ENCODE peak calls at places on chromosomes 1 and 21, in ten cellular contexts. One of them, this sample, is unnamed. For H3K4me1, the result is how much of the 10 kb centered on the place peaks cover.

GRCh38 chr1:43935711-43936427 is 2.3 kb downstream of the ARTN start:
- DNase-seq in GM23338: peak
- DNase-seq in esophagus squamous epithelium: no peak
- DNase-seq in CD8-positive, alpha-beta memory T cell: no peak
- DNase-seq in PC-9: no peak
- DNase-seq in stomach: peak
- DNase-seq in IMR-90: no peak
- DNase-seq in small intestine: no peak
- DNase-seq in naive thymus-derived CD4-positive, alpha-beta T cell: no peak
- DNase-seq in transverse colon: peak
- DNase-seq in this sample: peak

GRCh38 chr21:27570306-27570868 is 603.5 kb upstream of the ADAMTS5 start:
- DNase-seq in CD8-positive, alpha-beta memory T cell: no peak
- DNase-seq in esophagus squamous epithelium: no peak
- DNase-seq in PC-9: no peak
- DNase-seq in naive thymus-derived CD4-positive, alpha-beta T cell: no peak
- DNase-seq in small intestine: no peak
- DNase-seq in stomach: peak
- DNase-seq in transverse colon: peak
- DNase-seq in GM23338: no peak
- DNase-seq in IMR-90: peak
- DNase-seq in this sample: peak

GRCh38 chr1:58861510-58861909 is 77.7 kb upstream of the JUN start:
- DNase-seq in CD8-positive, alpha-beta memory T cell: no peak
- DNase-seq in PC-9: no peak
- DNase-seq in GM23338: no peak
- DNase-seq in esophagus squamous epithelium: no peak
- DNase-seq in stomach: no peak
- DNase-seq in naive thymus-derived CD4-positive, alpha-beta T cell: no peak
- DNase-seq in small intestine: no peak
- DNase-seq in IMR-90: peak
- DNase-seq in transverse colon: no peak
- DNase-seq in this sample: no peak

GRCh38 chr21:37899141-37899540 is 17.1 kb downstream of the KCNJ6 start:
- DNase-seq in GM23338: no peak
- DNase-seq in CD8-positive, alpha-beta memory T cell: no peak
- DNase-seq in PC-9: no peak
- DNase-seq in small intestine: no peak
- DNase-seq in stomach: no peak
- DNase-seq in naive thymus-derived CD4-positive, alpha-beta T cell: no peak
- DNase-seq in transverse colon: no peak
- DNase-seq in esophagus squamous epithelium: no peak
- DNase-seq in IMR-90: no peak
- DNase-seq in this sample: no peak

GRCh38 chr1:150789396-150789795 is 18.7 kb downstream of the CTSK start:
- DNase-seq in PC-9: no peak
- DNase-seq in esophagus squamous epithelium: no peak
- DNase-seq in small intestine: no peak
- DNase-seq in stomach: no peak
- DNase-seq in IMR-90: no peak
- DNase-seq in naive thymus-derived CD4-positive, alpha-beta T cell: no peak
- DNase-seq in GM23338: peak
- DNase-seq in transverse colon: no peak
- DNase-seq in CD8-positive, alpha-beta memory T cell: no peak
- DNase-seq in this sample: no peak

GRCh38 chr1:210233495-210234253 is 1.1 kb downstream of the SERTAD4 start:
- DNase-seq in CD8-positive, alpha-beta memory T cell: no peak
- DNase-seq in esophagus squamous epithelium: no peak
- DNase-seq in transverse colon: peak
- DNase-seq in IMR-90: peak
- DNase-seq in GM23338: peak
- DNase-seq in small intestine: peak
- DNase-seq in stomach: peak
- DNase-seq in PC-9: peak
- DNase-seq in naive thymus-derived CD4-positive, alpha-beta T cell: no peak
- DNase-seq in this sample: peak

GRCh38 chr1:34113887-34114286 is 51.1 kb downstream of the CSMD2 start:
- DNase-seq in IMR-90: no peak
- DNase-seq in small intestine: peak
- DNase-seq in PC-9: no peak
- DNase-seq in stomach: no peak
- DNase-seq in GM23338: peak
- DNase-seq in CD8-positive, alpha-beta memory T cell: no peak
- DNase-seq in esophagus squamous epithelium: no peak
- DNase-seq in transverse colon: no peak
- DNase-seq in naive thymus-derived CD4-positive, alpha-beta T cell: no peak
- DNase-seq in this sample: no peak

GRCh38 chr1:235108185-235108593 is 20.4 kb downstream of the TOMM20 start:
- DNase-seq in naive thymus-derived CD4-positive, alpha-beta T cell: no peak
- DNase-seq in IMR-90: no peak
- DNase-seq in CD8-positive, alpha-beta memory T cell: no peak
- DNase-seq in GM23338: no peak
- DNase-seq in transverse colon: no peak
- DNase-seq in small intestine: no peak
- DNase-seq in stomach: no peak
- DNase-seq in esophagus squamous epithelium: no peak
- DNase-seq in PC-9: no peak
- DNase-seq in this sample: no peak

GRCh38 chr1:211206981-211207380 is 52.2 kb upstream of the RCOR3 start:
- DNase-seq in naive thymus-derived CD4-positive, alpha-beta T cell: no peak
- DNase-seq in stomach: no peak
- DNase-seq in GM23338: no peak
- DNase-seq in PC-9: no peak
- DNase-seq in CD8-positive, alpha-beta memory T cell: no peak
- DNase-seq in IMR-90: no peak
- DNase-seq in small intestine: no peak
- DNase-seq in transverse colon: no peak
- DNase-seq in esophagus squamous epithelium: no peak
- DNase-seq in this sample: no peak

GRCh38 chr1:180815188-180815587 is 97.5 kb upstream of the KIAA1614 start:
- DNase-seq in small intestine: no peak
- DNase-seq in PC-9: no peak
- DNase-seq in GM23338: no peak
- DNase-seq in transverse colon: no peak
- DNase-seq in IMR-90: no peak
- DNase-seq in stomach: no peak
- DNase-seq in esophagus squamous epithelium: no peak
- DNase-seq in naive thymus-derived CD4-positive, alpha-beta T cell: no peak
- DNase-seq in CD8-positive, alpha-beta memory T cell: no peak
- DNase-seq in this sample: no peak

GRCh38 chr1:64246294-64246917 is 43.0 kb downstream of the UBE2U start:
- DNase-seq in small intestine: peak
- DNase-seq in GM23338: peak
- DNase-seq in esophagus squamous epithelium: no peak
- DNase-seq in transverse colon: no peak
- DNase-seq in CD8-positive, alpha-beta memory T cell: no peak
- DNase-seq in naive thymus-derived CD4-positive, alpha-beta T cell: peak
- DNase-seq in PC-9: no peak
- DNase-seq in IMR-90: peak
- DNase-seq in stomach: no peak
- DNase-seq in this sample: no peak

GRCh38 chr1:197481101-197481500 is 213.0 kb downstream of the CRB1 start:
- DNase-seq in transverse colon: no peak
- DNase-seq in PC-9: no peak
- DNase-seq in GM23338: no peak
- DNase-seq in esophagus squamous epithelium: no peak
- DNase-seq in naive thymus-derived CD4-positive, alpha-beta T cell: peak
- DNase-seq in small intestine: no peak
- DNase-seq in IMR-90: no peak
- DNase-seq in CD8-positive, alpha-beta memory T cell: no peak
- DNase-seq in stomach: no peak
- DNase-seq in this sample: no peak

GRCh38 chr1:192489748-192490147 is 85.8 kb upstream of the RGS1 start:
- DNase-seq in small intestine: no peak
- DNase-seq in naive thymus-derived CD4-positive, alpha-beta T cell: no peak
- DNase-seq in IMR-90: peak
- DNase-seq in GM23338: peak
- DNase-seq in CD8-positive, alpha-beta memory T cell: no peak
- DNase-seq in esophagus squamous epithelium: no peak
- DNase-seq in transverse colon: peak
- DNase-seq in PC-9: peak
- DNase-seq in stomach: peak
- DNase-seq in this sample: peak

GRCh38 chr1:223716302-223716862 is 4.0 kb downstream of the CAPN2 start:
- DNase-seq in small intestine: peak
- DNase-seq in naive thymus-derived CD4-positive, alpha-beta T cell: peak
- DNase-seq in CD8-positive, alpha-beta memory T cell: peak
- DNase-seq in PC-9: no peak
- DNase-seq in esophagus squamous epithelium: no peak
- DNase-seq in IMR-90: no peak
- DNase-seq in GM23338: no peak
- DNase-seq in stomach: no peak
- DNase-seq in transverse colon: peak
- DNase-seq in this sample: no peak

GRCh38 chr1:206489980-206490534 is 17.3 kb upstream of the RASSF5 start:
- DNase-seq in transverse colon: peak
- DNase-seq in stomach: peak
- DNase-seq in esophagus squamous epithelium: no peak
- DNase-seq in small intestine: peak
- DNase-seq in GM23338: peak
- DNase-seq in naive thymus-derived CD4-positive, alpha-beta T cell: peak
- DNase-seq in CD8-positive, alpha-beta memory T cell: peak
- DNase-seq in IMR-90: peak
- DNase-seq in PC-9: peak
- DNase-seq in this sample: peak

GRCh38 chr1:204427302-204427701 is 15.7 kb upstream of the PPP1R15B start:
- DNase-seq in esophagus squamous epithelium: no peak
- DNase-seq in GM23338: no peak
- DNase-seq in stomach: no peak
- DNase-seq in IMR-90: no peak
- DNase-seq in small intestine: no peak
- DNase-seq in transverse colon: no peak
- DNase-seq in PC-9: no peak
- DNase-seq in CD8-positive, alpha-beta memory T cell: no peak
- DNase-seq in naive thymus-derived CD4-positive, alpha-beta T cell: no peak
- DNase-seq in this sample: no peak

DNA sequence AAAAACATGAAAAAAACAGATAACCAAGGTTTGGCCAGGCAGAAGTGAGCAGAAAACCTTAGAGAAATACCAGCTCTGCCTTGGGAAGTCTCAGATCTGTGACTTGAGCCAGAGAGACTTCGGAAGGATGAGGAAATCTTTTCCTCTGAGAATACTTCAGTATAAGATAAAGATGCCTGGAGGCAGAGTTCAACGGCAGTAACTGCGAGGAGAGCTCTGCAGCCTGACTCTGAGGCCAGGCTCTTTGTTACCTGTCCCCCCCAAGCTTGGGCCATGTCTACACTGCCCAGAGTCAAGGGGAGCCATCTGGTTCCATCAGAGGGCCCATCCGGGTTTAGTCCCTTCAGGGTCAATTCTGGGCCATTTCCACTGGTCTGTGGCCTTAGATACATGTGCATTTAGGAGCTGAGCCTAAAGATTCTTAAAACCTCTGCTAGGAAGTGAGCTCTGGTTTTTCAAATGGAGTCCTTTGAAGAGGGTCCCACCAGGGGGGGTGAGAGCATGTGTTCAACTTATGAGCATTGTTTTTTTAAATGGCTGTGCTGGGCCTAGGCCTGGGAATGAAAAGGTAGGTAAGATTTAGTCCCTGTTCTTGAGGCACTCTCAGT is 8.7 kb downstream of the KIRREL1 start:
- DNase-seq in GM23338: peak
- DNase-seq in small intestine: no peak
- DNase-seq in CD8-positive, alpha-beta memory T cell: no peak
- DNase-seq in transverse colon: no peak
- DNase-seq in IMR-90: peak
- DNase-seq in PC-9: no peak
- DNase-seq in stomach: no peak
- DNase-seq in esophagus squamous epithelium: no peak
- DNase-seq in naive thymus-derived CD4-positive, alpha-beta T cell: no peak
- DNase-seq in this sample: no peak
- H3K4me1 ChIP-seq in GM23338: half or more
- H3K4me1 ChIP-seq in small intestine: under half
- H3K4me1 ChIP-seq in CD8-positive, alpha-beta memory T cell: under half
- H3K4me1 ChIP-seq in transverse colon: half or more
- H3K4me1 ChIP-seq in IMR-90: half or more
- H3K4me1 ChIP-seq in PC-9: under half
- H3K4me1 ChIP-seq in stomach: half or more
- H3K4me1 ChIP-seq in esophagus squamous epithelium: half or more
- H3K4me1 ChIP-seq in naive thymus-derived CD4-positive, alpha-beta T cell: under half
- H3K4me1 ChIP-seq in this sample: half or more

DNA sequence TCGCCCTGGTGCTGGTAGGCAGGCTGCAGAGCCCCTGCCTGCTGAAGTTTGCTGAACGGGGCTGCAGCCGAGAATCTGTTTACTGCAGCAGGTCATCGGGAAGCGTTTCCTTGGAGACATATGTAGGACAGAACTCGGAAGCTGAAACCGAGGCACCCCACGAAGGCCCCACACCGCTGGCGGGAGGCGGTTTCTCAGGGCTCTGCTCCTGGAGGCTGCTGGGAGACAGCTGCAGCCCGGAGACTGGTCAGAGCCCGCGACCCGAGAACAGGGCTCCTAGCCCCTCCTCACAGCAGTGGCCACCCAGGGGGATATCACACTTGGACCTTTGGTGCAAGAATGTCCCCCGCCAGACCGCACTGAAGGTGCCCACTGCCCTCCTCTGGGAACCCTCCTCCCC is 12.7 kb upstream of the PLCH2 start:
- DNase-seq in PC-9: no peak
- DNase-seq in esophagus squamous epithelium: no peak
- DNase-seq in CD8-positive, alpha-beta memory T cell: no peak
- DNase-seq in naive thymus-derived CD4-positive, alpha-beta T cell: no peak
- DNase-seq in IMR-90: peak
- DNase-seq in small intestine: no peak
- DNase-seq in GM23338: no peak
- DNase-seq in transverse colon: no peak
- DNase-seq in stomach: no peak
- DNase-seq in this sample: no peak
- H3K4me1 ChIP-seq in PC-9: under half
- H3K4me1 ChIP-seq in esophagus squamous epithelium: under half
- H3K4me1 ChIP-seq in CD8-positive, alpha-beta memory T cell: under half
- H3K4me1 ChIP-seq in naive thymus-derived CD4-positive, alpha-beta T cell: under half
- H3K4me1 ChIP-seq in IMR-90: under half
- H3K4me1 ChIP-seq in small intestine: under half
- H3K4me1 ChIP-seq in GM23338: under half
- H3K4me1 ChIP-seq in transverse colon: under half
- H3K4me1 ChIP-seq in stomach: under half
- H3K4me1 ChIP-seq in this sample: under half

GRCh38 chr1:2252423-2252822 is 24.3 kb downstream of the SKI start:
- DNase-seq in PC-9: no peak
- DNase-seq in stomach: no peak
- DNase-seq in IMR-90: no peak
- DNase-seq in naive thymus-derived CD4-positive, alpha-beta T cell: no peak
- DNase-seq in small intestine: no peak
- DNase-seq in esophagus squamous epithelium: no peak
- DNase-seq in CD8-positive, alpha-beta memory T cell: no peak
- DNase-seq in transverse colon: no peak
- DNase-seq in GM23338: no peak
- DNase-seq in this sample: no peak
- H3K4me1 ChIP-seq in PC-9: under half
- H3K4me1 ChIP-seq in stomach: half or more
- H3K4me1 ChIP-seq in IMR-90: under half
- H3K4me1 ChIP-seq in naive thymus-derived CD4-positive, alpha-beta T cell: under half
- H3K4me1 ChIP-seq in small intestine: under half
- H3K4me1 ChIP-seq in esophagus squamous epithelium: half or more
- H3K4me1 ChIP-seq in CD8-positive, alpha-beta memory T cell: half or more
- H3K4me1 ChIP-seq in transverse colon: half or more
- H3K4me1 ChIP-seq in GM23338: under half
- H3K4me1 ChIP-seq in this sample: half or more

DNA sequence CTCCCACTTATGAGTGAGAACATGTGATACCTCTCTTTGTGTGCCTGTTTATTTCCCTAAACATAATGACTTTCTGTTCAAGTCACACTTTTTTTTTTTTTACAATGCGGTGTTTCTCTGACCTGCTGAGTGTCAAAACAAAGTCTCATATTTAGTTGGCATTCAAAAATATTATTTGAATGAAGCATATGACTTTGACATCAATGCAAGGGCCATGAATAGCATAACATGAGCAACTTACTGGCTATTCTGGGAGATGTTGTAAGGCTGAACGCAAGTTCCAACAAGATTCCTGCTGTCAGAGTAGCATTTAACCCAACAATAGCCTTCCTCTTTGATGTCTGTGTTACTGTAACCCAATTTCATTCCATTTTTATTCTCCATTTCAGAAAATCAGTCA is 2.0 kb upstream of the KRTAP19-1 start:
- DNase-seq in naive thymus-derived CD4-positive, alpha-beta T cell: no peak
- DNase-seq in CD8-positive, alpha-beta memory T cell: no peak
- DNase-seq in IMR-90: no peak
- DNase-seq in transverse colon: no peak
- DNase-seq in PC-9: no peak
- DNase-seq in small intestine: no peak
- DNase-seq in stomach: no peak
- DNase-seq in GM23338: no peak
- DNase-seq in esophagus squamous epithelium: no peak
- DNase-seq in this sample: no peak
- H3K4me1 ChIP-seq in naive thymus-derived CD4-positive, alpha-beta T cell: under half
- H3K4me1 ChIP-seq in CD8-positive, alpha-beta memory T cell: under half
- H3K4me1 ChIP-seq in IMR-90: under half
- H3K4me1 ChIP-seq in transverse colon: under half
- H3K4me1 ChIP-seq in PC-9: under half
- H3K4me1 ChIP-seq in small intestine: under half
- H3K4me1 ChIP-seq in stomach: under half
- H3K4me1 ChIP-seq in GM23338: under half
- H3K4me1 ChIP-seq in esophagus squamous epithelium: under half
- H3K4me1 ChIP-seq in this sample: under half

This sample was measured in thyroid gland.